ENCODE peak calls at places on chromosome 16, in four cellular contexts. R is AG10803, K is HAP-1, T is cardiac fibroblast. I is an unnamed sample.

GRCh38 chr16:10028644-10029043 is 153.6 kb downstream of the GRIN2A start:
- DNase-seq in R (no peak), K (no peak), T (no peak), I (no peak)

GRCh38 chr16:483351-484075 is 44.0 kb upstream of the CAPN15 start:
- DNase-seq in K (peak), R (no peak), T (no peak), I (no peak)

GRCh38 chr16:10325783-10326543 is 59.9 kb upstream of the ATF7IP2 start:
- DNase-seq in T (no peak), R (no peak), K (no peak), I (no peak)

GRCh38 chr16:86975445-86975844 is 341.7 kb downstream of the C16orf95 start:
- DNase-seq in R (peak), T (peak), K (peak), I (peak)

GRCh38 chr16:77437859-77438258 is 3.0 kb upstream of the ADAMTS18 start:
- DNase-seq in K (no peak), R (peak), T (peak), I (no peak)

GRCh38 chr16:693364-693763 is 3.2 kb upstream of the WDR24 start:
- DNase-seq in K (no peak), T (no peak), R (no peak), I (no peak)

GRCh38 chr16:590165-590874 is 454 bp downstream of the RAB40C start:
- DNase-seq in R (peak), K (no peak), T (peak), I (no peak)

GRCh38 chr16:6988846-6989245 is 343.8 kb upstream of the RBFOX1 start:
- DNase-seq in R (no peak), T (no peak), K (no peak), I (no peak)

GRCh38 chr16:68475071-68475470 is 26.8 kb upstream of the SMPD3 start:
- DNase-seq in R (no peak), T (no peak), K (no peak), I (no peak)

GRCh38 chr16:81443688-81444447 is 740 bp upstream of the CMIP start:
- DNase-seq in T (no peak), K (no peak), R (no peak), I (no peak)

GRCh38 chr16:82700541-82701240 is 73.9 kb downstream of the CDH13 start:
- DNase-seq in K (no peak), R (peak), T (peak), I (no peak)

GRCh38 chr16:79698341-79698753 is 97.8 kb upstream of the MAF start:
- DNase-seq in T (peak), R (no peak), K (no peak), I (peak)

GRCh38 chr16:68396481-68396880 is 51.8 kb downstream of the SMPD3 start:
- DNase-seq in K (peak), T (peak), R (peak), I (peak)

GRCh38 chr16:11669380-11670146 is 1.3 kb downstream of the SNN start:
- DNase-seq in R (peak), T (peak), K (no peak), I (no peak)

GRCh38 chr16:67641779-67642708 is 2.9 kb upstream of the CARMIL2 start:
- DNase-seq in T (no peak), R (peak), K (no peak), I (peak)

I was measured in stromal cell of bone marrow.